ENCODE peak calls at places on chromosomes 1 and 21, in four cellular contexts. Q is WTC11, R is K562, X is HepG2. D is an unnamed sample.

GRCh38 chr1:25771246-25772114 is 28.5 kb upstream of the SELENON start:
- DNase-seq in Q (peak), R (no peak), X (peak), D (no peak)

GRCh38 chr1:205748398-205749093 is 1.4 kb downstream of the NUCKS1 start:
- DNase-seq in Q (no peak), R (peak), X (peak), D (peak)

GRCh38 chr1:39692152-39693064 is 1.2 kb upstream of the HPCAL4 start:
- DNase-seq in Q (peak), R (no peak), X (no peak), D (no peak)

GRCh38 chr1:240784776-240785175 is 172.8 kb upstream of the GREM2 start:
- DNase-seq in Q (no peak), R (no peak), X (no peak), D (no peak)

GRCh38 chr21:32141009-32141357 is 137.9 kb downstream of the MIS18A start:
- DNase-seq in Q (no peak), R (no peak), X (no peak), D (no peak)

GRCh38 chr1:32501865-32502264 is 37.0 kb downstream of the ZBTB8B start:
- DNase-seq in Q (no peak), R (no peak), X (no peak), D (no peak)

GRCh38 chr1:19918057-19918456 is 5.4 kb downstream of the PLA2G2E start:
- DNase-seq in Q (peak), R (peak), X (peak), D (peak)

GRCh38 chr1:115976900-115977480 is 677 bp downstream of the SLC22A15 start:
- DNase-seq in Q (no peak), R (no peak), X (no peak), D (no peak)

GRCh38 chr1:99365121-99365520 is 100.8 kb downstream of the PLPPR4 start:
- DNase-seq in Q (no peak), R (no peak), X (no peak), D (no peak)

GRCh38 chr1:45302505-45303331 is 24.0 kb upstream of the HPDL start:
- DNase-seq in Q (no peak), R (no peak), X (no peak), D (no peak)
- TF ChIP-seq NR3C1 in Q (no peak), R (no peak), X (no peak), D (no peak)

GRCh38 chr1:7783178-7783711 is 846 bp upstream of the PER3 start:
- DNase-seq in Q (peak), R (peak), X (peak), D (peak)
- TF ChIP-seq NR3C1 in Q (no peak), R (no peak), X (no peak), D (no peak)

GRCh38 chr1:97340951-97341350 is 579.9 kb downstream of the DPYD start:
- DNase-seq in Q (no peak), R (no peak), X (no peak), D (no peak)
- TF ChIP-seq NR3C1 in Q (no peak), R (no peak), X (no peak), D (no peak)

GRCh38 chr1:27593341-27594326 is 10.3 kb downstream of the AHDC1 start:
- DNase-seq in Q (no peak), R (no peak), X (no peak), D (no peak)
- TF ChIP-seq NR3C1 in Q (no peak), R (no peak), X (no peak), D (no peak)

GRCh38 chr1:22077728-22078127 is 25.2 kb downstream of the CDC42 start:
- DNase-seq in Q (no peak), R (no peak), X (no peak), D (no peak)
- TF ChIP-seq NR3C1 in Q (no peak), R (no peak), X (no peak), D (no peak)

DNA sequence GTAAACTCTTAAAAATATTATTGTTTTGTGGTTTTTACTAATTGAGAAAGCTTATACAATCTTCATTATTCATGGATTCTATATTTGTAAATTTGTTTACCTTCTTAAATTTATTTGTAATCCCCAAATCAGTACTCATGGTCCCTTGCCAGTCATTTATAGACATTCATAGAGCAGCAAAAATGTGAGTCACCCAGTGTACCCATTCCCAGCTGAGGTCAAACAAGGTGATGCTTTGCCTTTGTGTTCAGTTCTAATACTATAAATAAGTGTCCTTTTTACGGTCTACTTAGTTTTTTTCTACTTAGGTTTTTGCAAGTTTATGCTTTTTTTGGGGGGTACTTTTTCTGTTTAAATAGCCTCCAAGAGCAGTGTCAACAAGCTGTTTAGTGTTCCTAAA is 36.1 kb downstream of the SORT1 start:
- DNase-seq in Q (no peak), R (no peak), X (no peak), D (no peak)
- TF ChIP-seq NR3C1 in Q (no peak), R (no peak), X (no peak), D (no peak)

GRCh38 chr1:44811234-44811633 is 2.9 kb downstream of the BTBD19 start:
- DNase-seq in Q (no peak), R (no peak), X (no peak), D (no peak)

GRCh38 chr1:44808938-44809917 is 905 bp downstream of the BTBD19 start:
- DNase-seq in Q (no peak), R (no peak), X (peak), D (no peak)

GRCh38 chr1:44812822-44813543 is 4.7 kb downstream of the BTBD19 start:
- DNase-seq in Q (peak), R (no peak), X (no peak), D (no peak)

GRCh38 chr1:44810101-44810761 is 1.9 kb downstream of the BTBD19 start:
- DNase-seq in Q (no peak), R (no peak), X (no peak), D (no peak)

DNA sequence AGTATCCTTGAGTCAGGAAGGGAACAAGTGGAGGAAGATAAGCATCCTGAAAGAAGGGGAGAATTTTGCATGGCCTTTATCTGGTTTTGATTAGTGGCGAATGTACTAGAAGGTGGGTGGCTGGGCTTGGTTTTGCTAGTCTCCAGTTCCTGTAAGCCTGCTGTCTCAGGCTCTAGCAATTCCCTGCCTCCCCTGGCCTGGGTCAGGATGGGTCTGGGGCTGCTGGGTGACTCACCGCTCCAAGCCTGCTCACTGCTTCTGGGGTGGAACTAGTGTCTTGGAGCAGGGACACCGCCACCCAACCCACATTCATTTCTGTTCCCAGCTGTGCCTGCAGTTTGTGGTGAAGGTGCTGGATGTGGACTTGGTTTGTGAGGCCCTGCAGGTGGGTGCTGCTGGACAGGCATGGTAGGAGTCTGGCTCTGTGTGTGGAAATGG is 3.4 kb downstream of the BTBD19 start:
- DNase-seq in Q (no peak), R (no peak), X (no peak), D (no peak)
- TF ChIP-seq NR3C1 in Q (no peak), R (no peak), X (no peak), D (no peak)

GRCh38 chr21:39010629-39011404 is 172.4 kb downstream of the PSMG1 start:
- DNase-seq in Q (no peak), R (no peak), X (no peak), D (no peak)

GRCh38 chr21:39011911-39012310 is 171.3 kb downstream of the PSMG1 start:
- DNase-seq in Q (no peak), R (no peak), X (no peak), D (no peak)

GRCh38 chr21:39007985-39008384 is 175.3 kb downstream of the PSMG1 start:
- DNase-seq in Q (no peak), R (no peak), X (no peak), D (no peak)

GRCh38 chr21:39007532-39007931 is 175.7 kb downstream of the PSMG1 start:
- DNase-seq in Q (no peak), R (no peak), X (no peak), D (no peak)

DNA sequence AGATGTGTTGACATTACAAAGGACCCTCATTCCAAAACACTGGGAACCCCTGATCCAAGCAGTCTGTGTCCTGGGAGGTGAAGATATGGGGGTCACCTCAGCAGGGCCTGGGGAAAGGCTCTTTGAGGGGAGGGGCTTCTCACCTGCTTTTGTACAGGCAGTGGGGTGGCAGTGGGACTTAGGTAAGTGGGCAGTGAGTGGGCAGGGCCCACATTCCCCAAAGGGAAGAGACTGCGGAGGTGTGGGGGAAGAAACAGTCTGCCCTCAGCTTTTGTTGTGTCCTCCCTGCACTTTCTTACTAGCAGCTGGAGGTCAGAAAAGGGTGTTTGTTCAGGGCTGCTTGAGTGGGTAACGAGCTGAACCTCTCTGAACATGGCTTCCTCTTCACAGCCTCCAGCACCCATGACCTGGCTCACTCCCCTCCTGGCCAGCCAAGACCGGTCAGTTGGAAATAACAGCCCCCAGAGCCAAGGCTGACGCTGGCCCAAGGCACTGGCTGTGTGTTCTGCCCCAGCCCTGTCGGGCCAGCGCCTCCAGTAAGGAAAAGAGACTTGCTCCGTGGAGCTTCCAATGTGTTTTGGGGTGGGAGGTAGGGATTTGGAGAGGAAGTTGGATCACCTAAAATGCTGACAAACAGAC is 173.5 kb downstream of the PSMG1 start:
- DNase-seq in Q (no peak), R (no peak), X (no peak), D (no peak)
- TF ChIP-seq NR3C1 in Q (no peak), R (no peak), X (no peak), D (no peak)

DNA sequence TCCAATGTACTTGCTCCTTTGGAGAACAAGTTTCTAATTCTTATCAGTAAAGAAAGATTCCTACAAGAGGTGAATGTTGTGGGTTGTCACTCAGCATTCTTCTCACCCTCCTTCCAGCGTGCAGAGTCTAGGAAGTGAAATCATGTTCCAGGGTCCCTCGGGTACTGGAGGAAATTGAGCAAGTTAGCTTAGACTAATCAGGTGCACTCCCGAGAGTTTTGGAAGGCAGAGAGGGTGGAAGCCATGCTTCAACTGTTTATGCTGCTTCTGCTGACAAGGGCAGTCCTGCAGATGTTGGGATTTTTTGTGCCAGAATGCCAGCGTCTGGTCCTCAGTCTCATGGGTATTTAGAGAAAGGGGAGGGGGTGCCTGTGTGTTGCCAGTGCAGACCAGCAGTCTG is 5.3 kb upstream of the C1orf115 start:
- DNase-seq in Q (no peak), R (no peak), X (no peak), D (no peak)
- TF ChIP-seq NR3C1 in Q (no peak), R (no peak), X (no peak), D (no peak)